ENCODE peak calls at places on chromosomes 1 and 21, in seven cellular contexts. P, W, M, D, Q, Y and K are unnamed samples.

GRCh38 chr1:246579818-246580217 is 13.6 kb downstream of the CNST start:
- DNase-seq in P (no peak), W (no peak), M (no peak), D (no peak), Q (no peak), Y (peak; percentile 59), K (no peak)

GRCh38 chr1:180040034-180040433 is 85.4 kb downstream of the CEP350 start:
- DNase-seq in P (no peak), W (peak; percentile 92), M (peak; percentile 37), D (no peak), Q (no peak), Y (peak; percentile 53), K (no peak)

GRCh38 chr1:3664700-3665375 is 12.5 kb downstream of the TP73 start:
- DNase-seq in P (no peak), W (no peak), M (no peak), D (no peak), Q (no peak), Y (no peak), K (no peak)

GRCh38 chr1:216293673-216294072 is 129.6 kb downstream of the USH2A start:
- DNase-seq in P (no peak), W (peak; percentile 61), M (peak; percentile 94), D (peak; percentile 37), Q (no peak), Y (peak; percentile 2), K (no peak)

GRCh38 chr1:203638914-203639313 is 12.3 kb downstream of the ATP2B4 start:
- DNase-seq in P (no peak), W (peak; percentile 59), M (no peak), D (no peak), Q (no peak), Y (peak; percentile 49), K (no peak)

GRCh38 chr1:240099748-240100147 is 8.1 kb downstream of the FMN2 start:
- DNase-seq in P (no peak), W (peak; percentile 55), M (no peak), D (no peak), Q (no peak), Y (no peak), K (no peak)

GRCh38 chr1:45512641-45513054 is 9.0 kb downstream of the PRDX1 start:
- DNase-seq in P (peak; percentile 31), W (peak; percentile 82), M (peak; percentile 71), D (peak; percentile 69), Q (peak; percentile 82), Y (peak; percentile 74), K (no peak)

GRCh38 chr1:43446881-43447835 is 6.6 kb downstream of the HYI start:
- DNase-seq in P (no peak), W (no peak), M (no peak), D (no peak), Q (peak; percentile 58), Y (no peak), K (no peak)

GRCh38 chr1:184635347-184636155 is 119.1 kb downstream of the EDEM3 start:
- DNase-seq in P (no peak), W (peak; percentile 11), M (peak; percentile 22), D (no peak), Q (no peak), Y (no peak), K (no peak)

GRCh38 chr1:205950826-205951549 is 7.7 kb upstream of the SLC26A9 start:
- DNase-seq in P (no peak), W (peak; percentile 70), M (peak; percentile 35), D (no peak), Q (no peak), Y (peak; percentile 35), K (no peak)

GRCh38 chr1:173433927-173434326 is 43.2 kb upstream of the PRDX6 start:
- DNase-seq in P (no peak), W (no peak), M (no peak), D (no peak), Q (no peak), Y (no peak), K (no peak)

GRCh38 chr1:93597697-93598096 is 83.9 kb downstream of the BCAR3 start:
- DNase-seq in P (no peak), W (no peak), M (no peak), D (no peak), Q (no peak), Y (peak; percentile 51), K (peak; percentile 56)

GRCh38 chr1:240621249-240621648 is 9.3 kb upstream of the GREM2 start:
- DNase-seq in P (no peak), W (peak; percentile 19), M (peak; percentile 26), D (no peak), Q (no peak), Y (no peak), K (no peak)

GRCh38 chr1:55280731-55281130 is 65.6 kb upstream of the USP24 start:
- DNase-seq in P (no peak), W (peak; percentile 28), M (peak; percentile 35), D (no peak), Q (no peak), Y (no peak), K (no peak)

GRCh38 chr1:204302769-204303168 is 57.0 kb downstream of the PLEKHA6 start:
- DNase-seq in P (no peak), W (no peak), M (no peak), D (no peak), Q (no peak), Y (no peak), K (no peak)

GRCh38 chr1:47317841-47318240 is 3.9 kb upstream of the STIL start:
- DNase-seq in P (no peak), W (peak; percentile 80), M (peak; percentile 96), D (no peak), Q (no peak), Y (peak; percentile 15), K (no peak)

GRCh38 chr21:42390193-42390592 is 5.7 kb downstream of the TMPRSS3 start:
- DNase-seq in P (no peak), W (no peak), M (no peak), D (no peak), Q (no peak), Y (no peak), K (no peak)

GRCh38 chr1:96634863-96635262 is 86.7 kb upstream of the PTBP2 start:
- DNase-seq in P (no peak), W (peak; percentile 68), M (peak; percentile 64), D (no peak), Q (no peak), Y (no peak), K (no peak)

GRCh38 chr21:44532712-44533111 is 7.3 kb downstream of the KRTAP10-1 start:
- DNase-seq in P (no peak), W (no peak), M (no peak), D (no peak), Q (peak; percentile 52), Y (no peak), K (no peak)

GRCh38 chr1:74392186-74392585 is 120.2 kb downstream of the LRRC53 start:
- DNase-seq in P (no peak), W (no peak), M (no peak), D (peak; percentile 5), Q (no peak), Y (no peak), K (no peak)

GRCh38 chr1:228374711-228375577 is 31.7 kb downstream of the TRIM11 start:
- DNase-seq in P (no peak), W (peak; percentile 38), M (peak; percentile 94), D (no peak), Q (no peak), Y (peak; percentile 100), K (peak; percentile 48)

GRCh38 chr1:222310830-222311229 is 237.1 kb downstream of the HHIPL2 start:
- DNase-seq in P (peak; percentile 4), W (no peak), M (no peak), D (no peak), Q (no peak), Y (no peak), K (no peak)

GRCh38 chr1:201984446-201984845 is 2.0 kb downstream of the RNPEP start:
- DNase-seq in P (no peak), W (no peak), M (no peak), D (no peak), Q (no peak), Y (no peak), K (no peak)

GRCh38 chr1:165109013-165109412 is 247.5 kb downstream of the LMX1A start:
- DNase-seq in P (no peak), W (no peak), M (no peak), D (peak; percentile 14), Q (no peak), Y (no peak), K (no peak)

GRCh38 chr1:150192012-150192411 is 42.3 kb downstream of the PLEKHO1 start:
- DNase-seq in P (no peak), W (peak; percentile 73), M (peak; percentile 81), D (no peak), Q (no peak), Y (peak; percentile 73), K (peak; percentile 31)

GRCh38 chr1:40049745-40050144 is 9.2 kb downstream of the CAP1 start:
- DNase-seq in P (no peak), W (no peak), M (peak; percentile 43), D (no peak), Q (no peak), Y (no peak), K (no peak)